ENCODE peak calls at places on chromosomes 5 and 9, in four cellular contexts. V is aorta; J is T-cell; W is stimulated activated CD4-positive, alpha-beta T cell treated with anti-CD3 and anti-CD28 coated beads, Interleukin-1b, Interleukin-23, amount 100 ng/mL, for 1 hour. Y is an unnamed sample.

GRCh38 chr9:35489313-35490154 is at the start of gene RUSC2:
- DNase-seq in V (peak; percentile 93), J (peak; percentile 9), W (no peak), Y (peak; percentile 26)

GRCh38 chr5:68505917-68506860 is 290.6 kb downstream of the PIK3R1 start:
- DNase-seq in V (no peak), J (no peak), W (no peak), Y (no peak)

GRCh38 chr5:112350626-112351025 is 68.5 kb downstream of the EPB41L4A start:
- DNase-seq in V (no peak), J (no peak), W (no peak), Y (no peak)

GRCh38 chr5:150221471-150221870 is 31.6 kb downstream of the SLC6A7 start:
- DNase-seq in V (no peak), J (no peak), W (no peak), Y (no peak)

GRCh38 chr5:33439905-33440481 is 772 bp upstream of the TARS1 start:
- DNase-seq in V (no peak), J (no peak), W (no peak), Y (no peak)

GRCh38 chr5:131281868-131282234 is 18.0 kb downstream of the CDC42SE2 start:
- DNase-seq in V (no peak), J (no peak), W (no peak), Y (no peak)

GRCh38 chr5:9094582-9094981 is 451.3 kb downstream of the SEMA5A start:
- DNase-seq in V (no peak), J (no peak), W (no peak), Y (no peak)

GRCh38 chr9:133739408-133740280 is 1.5 kb upstream of the SARDH start:
- DNase-seq in V (no peak), J (no peak), W (no peak), Y (no peak)

GRCh38 chr9:91188719-91189590 is 172.8 kb downstream of the AUH start:
- DNase-seq in V (no peak), J (no peak), W (no peak), Y (no peak)

GRCh38 chr5:52727568-52727967 is 60.1 kb upstream of the ITGA1 start:
- DNase-seq in V (peak; percentile 52), J (no peak), W (no peak), Y (no peak)

GRCh38 chr9:32738501-32739172 is 44.7 kb upstream of the TMEM215 start:
- DNase-seq in V (no peak), J (no peak), W (no peak), Y (no peak)

GRCh38 chr5:116579139-116579538 is 4.5 kb upstream of the SEMA6A start:
- DNase-seq in V (no peak), J (no peak), W (no peak), Y (no peak)

Y was measured in GM12891.